ENCODE peak calls at places on chromosome 21, in seven cellular contexts. T, W, U, O, X, S and Z are unnamed samples.

GRCh38 chr21:28427356-28428022 is 565.2 kb downstream of the LTN1 start:
- DNase-seq in T (no peak), W (no peak), U (no peak), O (no peak), X (no peak), S (no peak), Z (no peak)

GRCh38 chr21:45543371-45543709 is 1.1 kb upstream of the SLC19A1 start:
- DNase-seq in T (no peak), W (peak; percentile 43), U (no peak), O (no peak), X (no peak), S (no peak), Z (no peak)

GRCh38 chr21:39630191-39630591 is 17.5 kb downstream of the B3GALT5 start:
- DNase-seq in T (peak; percentile 68), W (no peak), U (no peak), O (no peak), X (no peak), S (no peak), Z (no peak)

GRCh38 chr21:33051925-33052324 is 18.0 kb upstream of the OLIG1 start:
- DNase-seq in T (no peak), W (no peak), U (no peak), O (no peak), X (no peak), S (no peak), Z (no peak)

GRCh38 chr21:45130324-45130774 is 56.0 kb downstream of the ADARB1 start:
- DNase-seq in T (no peak), W (no peak), U (no peak), O (no peak), X (no peak), S (no peak), Z (no peak)

GRCh38 chr21:42062543-42063022 is 8.5 kb upstream of the UMODL1 start:
- DNase-seq in T (no peak), W (no peak), U (no peak), O (peak; percentile 82), X (no peak), S (no peak), Z (no peak)

GRCh38 chr21:34511787-34512451 is at the start of gene KCNE1:
- DNase-seq in T (no peak), W (no peak), U (no peak), O (no peak), X (no peak), S (no peak), Z (no peak)

GRCh38 chr21:45299026-45299863 is 11.6 kb upstream of the POFUT2 start:
- DNase-seq in T (no peak), W (no peak), U (peak; percentile 75), O (no peak), X (no peak), S (no peak), Z (no peak)

GRCh38 chr21:45891388-45892155 is 90.0 kb upstream of the COL6A1 start:
- DNase-seq in T (no peak), W (peak; percentile 67), U (no peak), O (no peak), X (no peak), S (no peak), Z (no peak)

GRCh38 chr21:36330904-36331303 is 10.9 kb downstream of the MORC3 start:
- DNase-seq in T (peak; percentile 27), W (peak; percentile 61), U (peak; percentile 50), O (peak; percentile 16), X (no peak), S (peak; percentile 51), Z (peak; percentile 33)

GRCh38 chr21:14609274-14609673 is 63.2 kb upstream of the SAMSN1 start:
- DNase-seq in T (no peak), W (no peak), U (no peak), O (no peak), X (no peak), S (no peak), Z (no peak)

GRCh38 chr21:41584603-41585176 is 76.7 kb upstream of the TMPRSS2 start:
- DNase-seq in T (no peak), W (no peak), U (no peak), O (no peak), X (no peak), S (no peak), Z (no peak)

GRCh38 chr21:18914570-18914969 is 511.0 kb upstream of the TMPRSS15 start:
- DNase-seq in T (no peak), W (no peak), U (no peak), O (no peak), X (no peak), S (no peak), Z (no peak)

GRCh38 chr21:42317341-42317741 is 2.1 kb upstream of the TFF3 start:
- DNase-seq in T (no peak), W (no peak), U (no peak), O (no peak), X (peak; percentile 41), S (no peak), Z (no peak)

GRCh38 chr21:22791986-22792560 is 1793.9 kb downstream of the NCAM2 start:
- DNase-seq in T (no peak), W (peak; percentile 60), U (peak; percentile 47), O (no peak), X (no peak), S (peak; percentile 12), Z (no peak)

GRCh38 chr21:15659768-15660423 is 69.9 kb upstream of the USP25 start:
- DNase-seq in T (no peak), W (no peak), U (no peak), O (no peak), X (no peak), S (peak; percentile 42), Z (no peak)

GRCh38 chr21:42384999-42385398 is 10.9 kb downstream of the TMPRSS3 start:
- DNase-seq in T (no peak), W (no peak), U (no peak), O (no peak), X (no peak), S (no peak), Z (no peak)

GRCh38 chr21:39510240-39510639 is 58.5 kb downstream of the SH3BGR start:
- DNase-seq in T (no peak), W (no peak), U (no peak), O (no peak), X (no peak), S (no peak), Z (no peak)

DNA sequence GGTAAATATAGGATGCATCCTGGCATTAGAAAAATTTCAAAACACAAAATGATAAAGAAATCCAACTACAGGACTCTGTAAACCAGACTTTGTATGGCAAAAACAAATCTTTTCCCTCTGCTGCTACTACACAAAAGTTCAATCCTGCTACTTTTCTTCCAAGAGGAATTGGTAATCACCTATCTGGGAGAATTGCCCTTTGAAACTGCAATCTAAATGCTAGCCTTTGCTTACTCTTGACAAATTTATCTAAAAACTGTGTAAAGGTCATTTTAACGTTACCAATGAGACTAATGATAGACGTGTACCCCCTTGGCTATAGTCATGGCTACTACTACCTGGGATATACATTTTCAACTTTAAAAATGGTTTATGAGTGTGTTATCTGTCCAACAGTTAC is 837.9 kb upstream of the CXADR start:
- DNase-seq in T (no peak), W (no peak), U (no peak), O (no peak), X (no peak), S (no peak), Z (no peak)
- TF ChIP-seq JUND in T (no peak), W (no peak), U (no peak), O (no peak), X (no peak), S (no peak), Z (no peak)

GRCh38 chr21:8992731-8993174 is 1528.6 kb upstream of the TPTE start:
- DNase-seq in T (no peak), W (no peak), U (peak; percentile 38), O (no peak), X (no peak), S (peak; percentile 95), Z (peak; percentile 92)
- TF ChIP-seq JUND in T (no peak), W (no peak), U (no peak), O (no peak), X (no peak), S (peak; percentile 5), Z (no peak)

GRCh38 chr21:44089001-44089911 is 17.9 kb upstream of the PWP2 start:
- DNase-seq in T (no peak), W (no peak), U (no peak), O (no peak), X (peak; percentile 17), S (no peak), Z (no peak)
- TF ChIP-seq JUND in T (no peak), W (no peak), U (no peak), O (no peak), X (no peak), S (no peak), Z (no peak)

GRCh38 chr21:37711294-37711844 is 204.9 kb downstream of the KCNJ6 start:
- DNase-seq in T (no peak), W (peak; percentile 39), U (no peak), O (no peak), X (no peak), S (no peak), Z (no peak)
- TF ChIP-seq JUND in T (no peak), W (no peak), U (no peak), O (no peak), X (no peak), S (no peak), Z (no peak)